ENCODE peak calls at places on chromosome 5, in eight cellular contexts. M is OCI-LY7, E is HCT116, J is PC-9, L is MM.1S, Y is GM12878, Z is mammary epithelial cell, A is GM23338. K is an unnamed sample.
A peak's percentile ranks its signal among the peaks of the same experiment; 100 is the strongest.

GRCh38 chr5:96330532-96331140 is 102.4 kb downstream of the PCSK1 start:
- DNase-seq in Z (no peak), L (no peak), M (no peak), Y (no peak), A (no peak), E (no peak), J (no peak), K (no peak)

GRCh38 chr5:425714-426113 is 17.3 kb upstream of the EXOC3 start:
- DNase-seq in L (no peak), M (peak; percentile 24), Y (no peak), E (no peak), A (no peak), J (no peak), Z (no peak), K (no peak)

GRCh38 chr5:150658121-150658520 is 2.9 kb upstream of the MYOZ3 start:
- DNase-seq in Z (no peak), E (no peak), L (no peak), Y (no peak), A (no peak), J (no peak), M (no peak), K (no peak)

GRCh38 chr5:52947208-52947607 is 41.9 kb upstream of the ITGA2 start:
- DNase-seq in A (no peak), J (no peak), Z (no peak), M (no peak), Y (no peak), E (no peak), L (no peak), K (no peak)

GRCh38 chr5:114387433-114387832 is 25.6 kb downstream of the KCNN2 start:
- DNase-seq in Z (no peak), E (no peak), L (no peak), A (peak; percentile 27), M (no peak), Y (no peak), J (no peak), K (no peak)

GRCh38 chr5:97131139-97131710 is 11.2 kb downstream of the LIX1 start:
- DNase-seq in M (no peak), Y (no peak), J (no peak), Z (peak; percentile 27), A (no peak), E (no peak), L (no peak), K (no peak)

GRCh38 chr5:141960449-141961323 is 2.7 kb upstream of the PCDH12 start:
- DNase-seq in M (peak; percentile 94), J (peak; percentile 69), A (peak; percentile 92), Z (peak; percentile 73), E (peak; percentile 72), L (peak; percentile 89), Y (peak; percentile 64), K (peak; percentile 92)

GRCh38 chr5:130710596-130710995 is 454.5 kb downstream of the HINT1 start:
- DNase-seq in J (no peak), Z (no peak), M (no peak), A (no peak), L (no peak), Y (no peak), E (no peak), K (peak; percentile 54)

GRCh38 chr5:72453260-72453775 is 53.9 kb downstream of the ZNF366 start:
- DNase-seq in Y (no peak), L (no peak), A (no peak), M (no peak), J (no peak), E (no peak), Z (no peak), K (no peak)

GRCh38 chr5:41223962-41224361 is 10.6 kb upstream of the C6 start:
- DNase-seq in A (no peak), Z (no peak), Y (no peak), E (no peak), L (no peak), J (no peak), M (no peak), K (no peak)

GRCh38 chr5:11128021-11128420 is 367.0 kb upstream of the DAP start:
- DNase-seq in Y (no peak), Z (no peak), L (no peak), M (no peak), E (no peak), A (no peak), J (no peak), K (no peak)

GRCh38 chr5:6572086-6572824 is 60.6 kb downstream of the NSUN2 start:
- DNase-seq in J (no peak), M (no peak), E (no peak), L (no peak), Z (no peak), A (no peak), Y (no peak), K (no peak)

GRCh38 chr5:139561655-139562451 is 714 bp downstream of the UBE2D2 start:
- DNase-seq in Z (peak; percentile 53), Y (no peak), L (peak; percentile 44), A (peak; percentile 45), J (no peak), M (peak; percentile 71), E (no peak), K (peak; percentile 71)

GRCh38 chr5:15575566-15576195 is 75.7 kb downstream of the FBXL7 start:
- DNase-seq in Y (no peak), L (no peak), A (no peak), E (no peak), M (no peak), J (no peak), Z (no peak), K (no peak)

GRCh38 chr5:108747111-108748009 is at the start of gene FER:
- DNase-seq in L (peak; percentile 29), A (no peak), Y (peak; percentile 58), J (peak; percentile 87), E (peak; percentile 75), Z (peak; percentile 94), M (peak; percentile 9), K (peak; percentile 63)

GRCh38 chr5:135493406-135494180 is 41.4 kb upstream of the TIFAB start:
- DNase-seq in E (peak; percentile 31), M (no peak), Y (no peak), Z (peak; percentile 95), A (peak; percentile 39), J (peak; percentile 49), L (no peak), K (no peak)

GRCh38 chr5:98341038-98341710 is 432.3 kb upstream of the RGMB start:
- DNase-seq in J (no peak), M (no peak), E (no peak), Z (peak; percentile 33), Y (no peak), A (no peak), L (no peak), K (no peak)

GRCh38 chr5:115841382-115842088 is at the start of the genes AP3S1 and ATG12:
- DNase-seq in A (peak; percentile 96), Y (peak; percentile 88), Z (peak; percentile 94), J (peak; percentile 81), L (peak; percentile 94), E (peak; percentile 91), M (peak; percentile 95), K (peak; percentile 95)

GRCh38 chr5:38598994-38599611 is 42.7 kb upstream of the LIFR start:
- DNase-seq in E (peak; percentile 42), Y (no peak), Z (peak; percentile 75), M (no peak), A (no peak), J (peak; percentile 80), L (no peak), K (peak; percentile 34)

GRCh38 chr5:163506726-163507125 is 1.3 kb downstream of the MAT2B start:
- DNase-seq in E (no peak), Z (peak; percentile 60), J (no peak), A (no peak), L (peak; percentile 15), Y (no peak), M (no peak), K (peak; percentile 30)

GRCh38 chr5:138900281-138900965 is 25.3 kb upstream of the LRRTM2 start:
- DNase-seq in M (no peak), A (no peak), Y (no peak), Z (peak; percentile 76), J (no peak), E (no peak), L (no peak), K (no peak)

GRCh38 chr5:41334758-41335157 is 121.4 kb upstream of the C6 start:
- DNase-seq in M (no peak), E (no peak), L (no peak), A (peak; percentile 16), Y (no peak), Z (no peak), J (no peak), K (peak; percentile 32)

GRCh38 chr5:42767491-42768105 is 11.0 kb downstream of the CCDC152 start:
- DNase-seq in A (peak; percentile 52), Y (no peak), E (no peak), L (peak; percentile 39), J (no peak), Z (peak; percentile 17), M (peak; percentile 27), K (peak; percentile 49)

DNA sequence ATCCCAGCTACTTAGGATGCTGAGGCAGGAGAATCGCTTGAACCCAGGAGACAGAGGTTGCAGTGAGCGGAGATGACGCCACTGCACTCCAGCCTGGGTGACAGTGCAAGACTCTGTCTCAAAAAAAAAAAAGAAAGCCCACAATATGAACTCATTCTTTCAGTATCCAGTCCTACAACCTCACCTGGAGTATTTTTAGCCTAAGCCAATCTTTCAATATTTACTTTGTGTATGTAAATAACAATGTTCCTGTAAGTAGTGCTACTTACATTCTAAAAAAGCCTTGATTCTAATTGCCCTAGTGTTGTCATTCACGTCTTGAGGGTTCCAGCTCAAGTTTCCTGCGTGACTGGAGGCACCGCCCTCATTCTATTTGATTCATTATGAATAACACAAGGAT is 62.0 kb downstream of the BHMT start:
- DNase-seq in A (peak; percentile 42), J (peak; percentile 93), M (no peak), E (no peak), Y (no peak), Z (no peak), L (no peak), K (peak; percentile 46)
- H3K27ac ChIP-seq in A (no peak overlapping the region), J (peak overlapping the region; percentile 62), M (no peak overlapping the region), E (no peak overlapping the region), Y (no peak overlapping the region), Z (no peak overlapping the region), L (no peak overlapping the region), K (peak overlapping the region; percentile 79)

GRCh38 chr5:82011761-82012160 is 39.9 kb downstream of the ATG10 start:
- DNase-seq in Z (peak; percentile 1), E (no peak), M (no peak), J (no peak), L (no peak), Y (no peak), A (no peak), K (no peak)
- H2AFZ ChIP-seq in Z (no peak overlapping the region), E (no peak overlapping the region), M (no peak overlapping the region), J (no peak overlapping the region), L (no peak overlapping the region), Y (no peak overlapping the region), A (no peak overlapping the region), K (no peak overlapping the region)

DNA sequence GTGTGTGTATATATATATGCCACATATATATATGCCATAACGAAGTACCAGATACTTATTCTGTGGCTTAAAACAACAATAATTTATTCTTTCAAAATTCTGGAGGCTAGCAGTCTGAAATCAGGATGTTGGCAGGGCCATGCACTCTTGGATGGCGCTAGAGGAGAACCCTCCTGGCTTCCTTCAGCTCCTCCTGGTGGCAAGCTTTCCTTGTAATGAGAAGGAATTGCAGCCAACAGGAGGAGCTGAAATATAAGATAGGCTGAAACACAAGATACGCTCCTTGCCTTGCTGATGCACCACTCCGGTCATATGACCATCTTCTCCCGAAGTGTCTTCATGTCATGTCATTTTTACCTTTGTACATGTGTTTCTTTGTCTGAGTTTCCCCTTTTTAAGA is 368.1 kb upstream of the CTNND2 start:
- DNase-seq in E (no peak), J (no peak), Z (no peak), Y (no peak), M (no peak), L (no peak), A (peak; percentile 85), K (peak; percentile 8)
- TF ChIP-seq CTCF in E (no peak), J (no peak), Z (peak; percentile 22), Y (no peak), M (no peak), L (no peak), A (peak; percentile 67), K (peak; percentile 16)

GRCh38 chr5:111386832-111387162 is 125.5 kb downstream of the STARD4 start:
- DNase-seq in A (no peak), M (no peak), L (no peak), E (no peak), J (no peak), Y (no peak), Z (no peak), K (no peak)
- H3K27ac ChIP-seq in A (no peak overlapping the region), M (no peak overlapping the region), L (no peak overlapping the region), E (no peak overlapping the region), J (no peak overlapping the region), Y (no peak overlapping the region), Z (no peak overlapping the region), K (no peak overlapping the region)